ENCODE peak calls at places on chromosomes 2 and 18, in five cellular contexts. I, J, Y, W and B are unnamed samples. For H3K4me1, the result is how much of the 10 kb centered on the place peaks cover.

GRCh38 chr2:98253461-98254073 is 92.7 kb upstream of the CNGA3 start:
- DNase-seq in I (no peak), J (no peak), Y (no peak), W (no peak), B (peak)

GRCh38 chr18:36381075-36381474 is 83.6 kb downstream of the FHOD3 start:
- DNase-seq in I (no peak), J (no peak), Y (no peak), W (no peak), B (no peak)

GRCh38 chr2:79717364-79718007 is 204.6 kb downstream of the CTNNA2 start:
- DNase-seq in I (peak), J (no peak), Y (peak), W (peak), B (peak)

GRCh38 chr2:160474319-160474645 is 19.3 kb downstream of the RBMS1 start:
- DNase-seq in I (no peak), J (no peak), Y (no peak), W (no peak), B (no peak)

GRCh38 chr2:157194844-157195243 is 62.7 kb upstream of the GALNT5 start:
- DNase-seq in I (no peak), J (no peak), Y (no peak), W (no peak), B (no peak)

GRCh38 chr2:39602616-39603015 is 63.1 kb upstream of the TMEM178A start:
- DNase-seq in I (no peak), J (no peak), Y (no peak), W (no peak), B (no peak)

GRCh38 chr2:196977491-196977890 is 51.0 kb upstream of the PGAP1 start:
- DNase-seq in I (no peak), J (no peak), Y (no peak), W (peak), B (no peak)

GRCh38 chr2:233085037-233085838 is 25.1 kb downstream of the INPP5D start:
- DNase-seq in I (no peak), J (no peak), Y (no peak), W (no peak), B (no peak)

GRCh38 chr2:33550206-33550605 is 48.9 kb downstream of the FAM98A start:
- DNase-seq in I (no peak), J (no peak), Y (no peak), W (no peak), B (no peak)

GRCh38 chr18:12394428-12394827 is 13.3 kb upstream of the PRELID3A start:
- DNase-seq in I (peak), J (no peak), Y (peak), W (no peak), B (no peak)

GRCh38 chr2:85753525-85754312 is at the start of gene ATOH8:
- DNase-seq in I (peak), J (no peak), Y (peak), W (peak), B (peak)

GRCh38 chr2:227436436-227436835 is 35.5 kb upstream of the AGFG1 start:
- DNase-seq in I (no peak), J (no peak), Y (no peak), W (no peak), B (peak)

GRCh38 chr2:227428731-227429285 is 41.1 kb upstream of the SCYGR1 start:
- DNase-seq in I (no peak), J (no peak), Y (no peak), W (no peak), B (peak)

GRCh38 chr2:227430644-227431043 is 41.3 kb upstream of the AGFG1 start:
- DNase-seq in I (no peak), J (no peak), Y (no peak), W (no peak), B (peak)

GRCh38 chr2:227433171-227433570 is 38.8 kb upstream of the AGFG1 start:
- DNase-seq in I (no peak), J (no peak), Y (no peak), W (no peak), B (no peak)
- H3K4me1 ChIP-seq in I (under half), J (under half), Y (under half), W (under half), B (under half)

GRCh38 chr18:57210711-57211411 is 64.0 kb downstream of the BOD1L2 start:
- DNase-seq in I (no peak), J (peak), Y (no peak), W (no peak), B (no peak)

GRCh38 chr18:57211412-57211750 is 64.5 kb downstream of the BOD1L2 start:
- DNase-seq in I (no peak), J (peak), Y (no peak), W (no peak), B (no peak)

GRCh38 chr18:57209697-57210096 is 62.8 kb downstream of the BOD1L2 start:
- DNase-seq in I (no peak), J (no peak), Y (peak), W (no peak), B (no peak)

GRCh38 chr18:57211776-57212175 is 64.9 kb downstream of the BOD1L2 start:
- DNase-seq in I (no peak), J (no peak), Y (no peak), W (no peak), B (no peak)

GRCh38 chr18:57210101-57210661 is 63.3 kb downstream of the BOD1L2 start:
- DNase-seq in I (peak), J (peak), Y (peak), W (peak), B (peak)
- H3K4me3 ChIP-seq in I (peak), J (peak), Y (peak), W (no peak), B (no peak)

GRCh38 chr2:44618378-44619023 is 256.8 kb downstream of the CAMKMT start:
- DNase-seq in I (no peak), J (no peak), Y (no peak), W (no peak), B (no peak)

GRCh38 chr2:44628297-44628696 is 266.6 kb downstream of the CAMKMT start:
- DNase-seq in I (no peak), J (no peak), Y (no peak), W (no peak), B (no peak)

GRCh38 chr2:44620189-44620990 is 258.6 kb downstream of the CAMKMT start:
- DNase-seq in I (no peak), J (no peak), Y (no peak), W (no peak), B (no peak)

GRCh38 chr2:44623622-44624351 is 262.0 kb downstream of the CAMKMT start:
- DNase-seq in I (no peak), J (no peak), Y (peak), W (no peak), B (no peak)
- TF ChIP-seq CTCF in I (peak), J (peak), Y (peak), W (no peak), B (peak)

DNA sequence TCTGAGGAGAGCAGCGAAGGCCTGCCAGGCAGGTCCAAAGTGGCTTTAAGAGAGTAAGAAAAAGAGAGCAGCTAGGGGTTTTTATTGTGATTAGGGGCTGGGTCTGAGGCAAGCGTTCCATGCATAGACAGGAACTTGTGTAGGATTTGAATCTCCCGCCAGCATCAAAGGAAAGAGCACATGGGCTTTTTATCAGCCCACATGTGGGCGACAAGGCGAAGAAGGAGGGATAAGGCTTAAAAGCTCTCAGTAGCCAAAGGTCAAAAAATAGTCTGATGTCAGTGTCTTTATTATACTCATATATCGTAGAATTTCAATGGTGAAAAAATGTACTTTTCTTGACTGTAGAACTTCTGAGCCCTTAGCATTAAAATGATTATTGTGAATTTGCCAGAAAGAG is 178.5 kb upstream of the TMEFF2 start:
- DNase-seq in I (no peak), J (no peak), Y (no peak), W (no peak), B (no peak)
- H3K4me1 ChIP-seq in I (under half), J (under half), Y (under half), W (under half), B (under half)

DNA sequence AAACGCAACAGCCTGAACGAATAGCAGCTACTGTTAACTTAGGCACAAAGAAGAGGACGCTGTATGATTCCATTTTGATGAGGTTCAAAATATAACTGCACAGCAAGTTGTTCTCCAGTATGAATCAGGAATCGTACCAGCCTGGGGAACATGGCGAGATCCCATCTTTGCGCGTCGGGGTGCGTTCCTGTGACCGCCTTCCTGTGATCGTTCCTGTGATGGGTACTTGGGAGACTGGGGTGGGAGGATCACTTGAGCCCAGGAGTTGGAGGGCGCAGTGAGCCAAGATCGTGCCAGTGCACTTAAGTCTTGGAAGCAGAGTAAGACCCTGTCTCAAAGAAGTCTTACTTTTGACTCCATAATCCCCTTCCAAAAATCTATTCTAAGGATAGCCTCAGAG is 951 bp upstream of the WDR33 start:
- DNase-seq in I (no peak), J (peak), Y (no peak), W (no peak), B (no peak)
- H3K4me3 ChIP-seq in I (peak), J (peak), Y (peak), W (no peak), B (no peak)

DNA sequence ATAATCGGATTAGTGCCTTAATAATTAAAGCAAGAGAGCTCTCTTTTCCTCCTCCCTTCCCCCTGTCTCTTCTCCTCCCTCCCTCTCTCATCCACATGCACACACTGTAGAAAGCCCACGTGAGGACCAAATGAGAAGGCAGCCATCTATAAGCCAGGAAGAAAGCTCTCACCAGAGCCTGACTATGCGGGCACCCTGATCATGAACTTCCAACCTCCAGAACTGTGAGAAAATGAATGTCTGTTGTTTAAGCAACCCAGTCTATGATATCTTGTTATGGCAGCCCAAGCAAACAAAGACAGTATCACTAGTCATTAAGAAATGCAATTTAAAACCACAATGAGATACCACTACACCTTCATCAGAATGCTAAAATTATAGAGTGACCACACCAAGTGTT is 220.3 kb downstream of the EN1 start:
- DNase-seq in I (no peak), J (no peak), Y (no peak), W (no peak), B (no peak)
- TF ChIP-seq CTCF in I (no peak), J (no peak), Y (no peak), W (no peak), B (no peak)